ENCODE peak calls at places on chromosome 2, in five cellular contexts. O, B, R, Y and N are unnamed samples.

GRCh38 chr2:44952143-44952805 is 10.8 kb downstream of the SIX3 start:
- DNase-seq in O (peak; percentile 92), B (no peak), R (no peak), Y (peak; percentile 79), N (no peak)

GRCh38 chr2:120533625-120534024 is 187.7 kb downstream of the INHBB start:
- DNase-seq in O (no peak), B (no peak), R (no peak), Y (no peak), N (no peak)

GRCh38 chr2:149080964-149081363 is 42.5 kb downstream of the LYPD6B start:
- DNase-seq in O (peak; percentile 70), B (no peak), R (no peak), Y (no peak), N (no peak)

GRCh38 chr2:26002617-26003310 is 20.5 kb upstream of the KIF3C start:
- DNase-seq in O (no peak), B (peak; percentile 37), R (no peak), Y (no peak), N (no peak)

GRCh38 chr2:67782443-67782842 is 280.4 kb downstream of the C1D start:
- DNase-seq in O (no peak), B (no peak), R (no peak), Y (no peak), N (no peak)

GRCh38 chr2:112254466-112255240 is at the start of gene ZC3H8:
- DNase-seq in O (peak; percentile 98), B (peak; percentile 93), R (peak; percentile 96), Y (peak; percentile 96), N (peak; percentile 35)

GRCh38 chr2:71930073-71930681 is 217.5 kb downstream of the CYP26B1 start:
- DNase-seq in O (peak; percentile 33), B (peak; percentile 27), R (no peak), Y (peak; percentile 11), N (peak; percentile 51)

GRCh38 chr2:230360028-230360427 is 33.0 kb downstream of the SP140L start:
- DNase-seq in O (no peak), B (no peak), R (no peak), Y (no peak), N (no peak)

GRCh38 chr2:212423089-212423488 is 115.5 kb downstream of the ERBB4 start:
- DNase-seq in O (no peak), B (no peak), R (no peak), Y (no peak), N (no peak)

GRCh38 chr2:26632624-26633185 is 8.5 kb downstream of the CIB4 start:
- DNase-seq in O (no peak), B (no peak), R (no peak), Y (no peak), N (no peak)

GRCh38 chr2:135005753-135006152 is 41.5 kb downstream of the MAP3K19 start:
- DNase-seq in O (no peak), B (no peak), R (no peak), Y (no peak), N (no peak)

GRCh38 chr2:8661235-8661634 is 20.6 kb upstream of the ID2 start:
- DNase-seq in O (no peak), B (no peak), R (no peak), Y (no peak), N (no peak)

DNA sequence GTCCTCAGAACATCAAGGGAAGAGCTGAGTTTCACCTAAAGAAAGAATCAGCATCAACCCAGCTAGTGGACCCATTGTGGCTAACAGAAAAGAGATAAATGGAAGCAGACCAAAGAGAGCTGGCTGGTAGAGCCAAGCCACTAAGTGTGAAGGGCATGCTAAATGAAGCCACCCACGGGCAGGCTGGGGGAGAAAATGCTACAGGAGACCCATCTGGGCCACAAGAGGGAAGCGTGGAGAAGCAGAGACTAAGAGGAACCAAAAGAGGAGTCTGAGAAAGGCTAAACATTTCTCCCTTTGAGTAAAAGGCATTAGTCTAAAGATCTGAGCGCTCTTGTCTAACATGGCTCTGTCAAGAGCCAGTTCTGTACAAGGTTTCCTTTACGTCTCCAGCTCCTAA is 15.8 kb downstream of the CWC22 start:
- DNase-seq in O (peak; percentile 77), B (no peak), R (no peak), Y (peak; percentile 57), N (no peak)
- TF ChIP-seq CTCF in O (peak; percentile 66), B (no peak), R (no peak), Y (peak; percentile 53), N (peak; percentile 30)

DNA sequence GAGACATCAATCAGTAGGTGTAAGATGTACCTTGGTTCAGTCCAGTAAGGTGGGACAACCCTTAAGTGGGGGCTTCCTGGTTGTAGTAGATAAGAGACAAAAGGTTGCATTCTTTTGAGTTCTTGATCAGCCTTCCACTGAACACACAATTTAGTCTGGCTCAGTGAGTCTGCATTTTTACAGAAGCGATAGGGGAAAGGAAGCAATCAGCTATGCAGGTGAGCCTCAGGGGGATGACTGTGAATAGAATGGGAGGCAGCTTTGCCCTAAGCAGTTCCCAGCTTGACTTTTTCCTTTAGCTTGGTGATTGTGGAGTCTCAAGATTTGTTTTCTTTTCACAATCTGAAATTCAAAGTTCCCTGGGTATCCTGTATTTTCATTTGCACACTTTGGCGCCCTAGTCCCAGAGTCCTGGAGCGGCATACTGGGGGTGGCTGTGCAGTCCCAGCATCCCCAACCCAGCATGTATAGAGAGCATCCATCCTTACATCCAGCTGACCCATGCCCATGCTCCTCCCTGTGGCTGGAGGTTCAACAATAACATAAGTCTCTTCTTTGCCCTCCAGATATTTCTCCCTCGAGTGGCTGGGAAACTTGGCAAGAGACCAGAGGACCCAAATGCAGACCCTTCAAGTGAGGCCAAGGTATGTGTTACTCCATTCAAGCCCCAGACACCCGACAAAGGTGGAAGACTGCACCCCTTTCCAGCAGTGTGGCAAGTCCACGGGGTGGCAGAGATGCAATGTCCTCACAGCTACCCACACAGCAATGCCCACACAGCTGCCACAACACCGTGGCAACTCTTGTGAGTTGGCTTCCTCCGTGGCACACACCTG is 20.1 kb upstream of the PRLH start:
- DNase-seq in O (no peak), B (no peak), R (no peak), Y (no peak), N (no peak)
- TF ChIP-seq CTCF in O (no peak), B (no peak), R (no peak), Y (no peak), N (no peak)

DNA sequence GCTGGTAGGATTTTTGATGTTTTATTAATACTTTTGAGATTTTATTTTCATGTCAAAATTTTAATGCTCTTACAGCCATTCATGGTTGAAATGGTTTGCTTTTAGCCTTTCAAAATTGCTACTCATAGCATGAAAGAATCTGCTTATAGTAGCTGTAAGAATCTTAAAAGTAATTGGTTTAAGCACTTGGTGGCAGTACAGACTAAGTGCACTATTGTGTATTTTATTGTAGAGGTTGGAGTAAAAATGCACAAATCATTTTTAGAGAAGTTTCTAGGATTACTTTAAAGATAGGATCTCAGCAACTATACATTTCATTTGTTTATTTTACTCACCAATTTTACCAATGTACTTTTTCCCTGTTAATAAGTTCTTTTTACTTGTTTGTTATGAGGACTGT is 205.8 kb downstream of the SPAG16 start:
- DNase-seq in O (no peak), B (no peak), R (no peak), Y (peak; percentile 15), N (no peak)
- TF ChIP-seq CTCF in O (peak; percentile 34), B (no peak), R (no peak), Y (peak; percentile 49), N (no peak)

GRCh38 chr2:10819714-10820314 is 7.2 kb upstream of the PDIA6 start:
- DNase-seq in O (no peak), B (no peak), R (no peak), Y (no peak), N (no peak)

GRCh38 chr2:10814571-10815331 is 2.2 kb upstream of the PDIA6 start:
- DNase-seq in O (peak; percentile 77), B (no peak), R (no peak), Y (peak; percentile 45), N (no peak)

GRCh38 chr2:10820562-10820961 is 8.0 kb upstream of the PDIA6 start:
- DNase-seq in O (no peak), B (no peak), R (no peak), Y (no peak), N (no peak)

GRCh38 chr2:10818986-10819385 is 6.4 kb upstream of the PDIA6 start:
- DNase-seq in O (no peak), B (no peak), R (no peak), Y (no peak), N (no peak)

GRCh38 chr2:10817413-10817812 is 4.8 kb upstream of the PDIA6 start:
- DNase-seq in O (peak; percentile 92), B (no peak), R (no peak), Y (peak; percentile 37), N (no peak)
- TF ChIP-seq CTCF in O (peak; percentile 85), B (no peak), R (peak; percentile 16), Y (peak; percentile 74), N (peak; percentile 27)

GRCh38 chr2:9842487-9843228 is 616 bp upstream of the TAF1B start:
- DNase-seq in O (no peak), B (no peak), R (no peak), Y (no peak), N (no peak)

GRCh38 chr2:9844036-9844483 is 786 bp downstream of the TAF1B start:
- DNase-seq in O (no peak), B (no peak), R (no peak), Y (peak; percentile 69), N (no peak)

GRCh38 chr2:9844581-9844980 is 1.3 kb downstream of the TAF1B start:
- DNase-seq in O (no peak), B (no peak), R (no peak), Y (peak; percentile 40), N (no peak)

GRCh38 chr2:9846554-9846953 is 3.3 kb downstream of the TAF1B start:
- DNase-seq in O (no peak), B (no peak), R (no peak), Y (no peak), N (no peak)

GRCh38 chr2:9843229-9844035 is at the start of gene TAF1B:
- DNase-seq in O (peak; percentile 98), B (peak; percentile 88), R (peak; percentile 81), Y (peak; percentile 99), N (peak; percentile 33)
- TF ChIP-seq CTCF in O (peak; percentile 44), B (no peak), R (no peak), Y (peak; percentile 42), N (peak; percentile 22)

GRCh38 chr2:108877506-108877905 is 90.9 kb downstream of the CCDC138 start:
- DNase-seq in O (no peak), B (no peak), R (no peak), Y (no peak), N (no peak)
- TF ChIP-seq CTCF in O (peak; percentile 51), B (no peak), R (no peak), Y (no peak), N (no peak)